ENCODE peak calls at places on chromosomes 1 and 21, in eight cellular contexts. F is AG04450, A is fibroblast of mammary gland, Z is HFFc6, V is breast epithelium, W is HFF-Myc, Q is foreskin fibroblast, U is progenitor cell of endocrine pancreas. M is an unnamed sample.

GRCh38 chr21:14361958-14362357 is 21.0 kb downstream of the HSPA13 start:
- DNase-seq in F (no peak), A (peak), Z (no peak), V (no peak), W (no peak), Q (no peak), U (no peak), M (no peak)

GRCh38 chr1:3611170-3612019 is at the start of gene MEGF6:
- DNase-seq in F (no peak), A (no peak), Z (no peak), V (peak), W (no peak), Q (no peak), U (peak), M (peak)

GRCh38 chr1:223535261-223535778 is 130.2 kb downstream of the CAPN8 start:
- DNase-seq in F (no peak), A (no peak), Z (no peak), V (no peak), W (no peak), Q (no peak), U (no peak), M (no peak)

GRCh38 chr1:107976431-107977215 is 11.6 kb upstream of the VAV3 start:
- DNase-seq in F (no peak), A (peak), Z (no peak), V (no peak), W (no peak), Q (no peak), U (no peak), M (no peak)

GRCh38 chr1:20992327-20993056 is 184.2 kb downstream of the EIF4G3 start:
- DNase-seq in F (no peak), A (peak), Z (no peak), V (no peak), W (no peak), Q (peak), U (no peak), M (no peak)

GRCh38 chr1:20735581-20736111 is 3.1 kb upstream of the SH2D5 start:
- DNase-seq in F (no peak), A (no peak), Z (no peak), V (no peak), W (no peak), Q (no peak), U (no peak), M (peak)

GRCh38 chr1:82838066-82838465 is 1037.3 kb downstream of the ADGRL2 start:
- DNase-seq in F (no peak), A (peak), Z (no peak), V (no peak), W (peak), Q (peak), U (no peak), M (no peak)

GRCh38 chr1:79497193-79497773 is 490.8 kb upstream of the ADGRL4 start:
- DNase-seq in F (peak), A (peak), Z (peak), V (no peak), W (peak), Q (peak), U (peak), M (no peak)

GRCh38 chr21:45067462-45068285 is 6.7 kb upstream of the ADARB1 start:
- DNase-seq in F (no peak), A (no peak), Z (no peak), V (peak), W (no peak), Q (no peak), U (no peak), M (no peak)

GRCh38 chr21:43644609-43645008 is 14.7 kb downstream of the HSF2BP start:
- DNase-seq in F (no peak), A (peak), Z (peak), V (no peak), W (no peak), Q (no peak), U (no peak), M (no peak)

GRCh38 chr1:155598842-155599331 is 11.1 kb upstream of the MSTO1 start:
- DNase-seq in F (no peak), A (peak), Z (peak), V (no peak), W (peak), Q (peak), U (no peak), M (no peak)

GRCh38 chr1:40041466-40041838 is 923 bp downstream of the CAP1 start:
- DNase-seq in F (no peak), A (no peak), Z (no peak), V (no peak), W (no peak), Q (no peak), U (no peak), M (no peak)

GRCh38 chr1:40040511-40041465 is at the start of gene CAP1:
- DNase-seq in F (peak), A (peak), Z (peak), V (peak), W (peak), Q (peak), U (peak), M (peak)

GRCh38 chr1:40038693-40039092 is 1.8 kb upstream of the CAP1 start:
- DNase-seq in F (no peak), A (no peak), Z (no peak), V (no peak), W (no peak), Q (no peak), U (no peak), M (no peak)

GRCh38 chr1:40039757-40040510 is 595 bp upstream of the CAP1 start:
- DNase-seq in F (peak), A (peak), Z (peak), V (peak), W (peak), Q (peak), U (peak), M (peak)

DNA sequence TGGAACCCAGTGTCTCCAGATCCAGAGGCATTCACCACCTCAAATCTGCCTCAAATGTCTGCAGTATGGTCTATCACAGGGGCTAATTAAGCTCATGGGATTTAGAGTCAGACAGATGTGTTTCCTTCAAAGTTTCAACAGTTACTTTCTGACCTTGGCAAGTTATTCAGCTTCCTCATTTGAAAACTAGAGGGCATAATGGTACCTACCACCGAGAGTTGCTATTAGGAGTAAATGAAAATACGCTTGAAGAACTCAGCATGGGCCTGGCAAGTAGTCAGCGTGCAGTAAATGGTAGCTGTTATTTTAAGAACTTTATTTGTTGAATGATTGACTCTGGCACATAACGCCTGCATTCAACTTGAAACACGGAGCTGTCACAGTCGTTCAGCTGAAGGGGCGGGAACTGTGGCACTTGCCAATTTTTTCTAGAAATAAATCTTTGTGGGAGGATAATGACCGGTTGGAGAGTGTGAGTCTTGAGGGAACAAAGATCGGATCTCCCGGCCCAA is 1.2 kb upstream of the CAP1 start:
- DNase-seq in F (no peak), A (peak), Z (peak), V (no peak), W (no peak), Q (peak), U (no peak), M (no peak)
- TF ChIP-seq CTCF in F (no peak), A (no peak), Z (peak), V (no peak), W (no peak), Q (peak), U (no peak), M (no peak)

DNA sequence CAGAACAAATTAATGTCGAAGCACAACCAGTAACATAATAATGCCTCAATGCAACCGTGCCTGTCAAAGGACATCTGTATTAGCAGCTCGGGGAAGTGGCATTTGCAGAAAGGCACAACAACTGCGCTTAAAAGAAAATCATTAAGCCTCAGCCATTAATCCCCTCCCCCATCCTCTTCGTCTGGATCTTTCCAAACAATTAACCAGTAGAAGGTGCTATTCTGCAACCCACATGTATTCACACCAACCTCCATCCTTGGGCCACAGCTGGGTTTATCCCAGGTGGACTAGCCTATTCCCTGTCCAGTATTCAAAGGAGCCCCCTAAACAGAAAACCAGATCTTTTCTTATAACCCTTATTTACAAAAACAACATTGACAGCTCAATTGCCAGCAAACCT is 2.6 kb downstream of the RERE start:
- DNase-seq in F (no peak), A (no peak), Z (no peak), V (no peak), W (no peak), Q (no peak), U (no peak), M (peak)
- TF ChIP-seq CTCF in F (no peak), A (no peak), Z (peak), V (no peak), W (no peak), Q (no peak), U (peak), M (no peak)

GRCh38 chr1:53266038-53266437 is 27.7 kb upstream of the MAGOH start:
- DNase-seq in F (no peak), A (no peak), Z (peak), V (no peak), W (no peak), Q (no peak), U (no peak), M (no peak)
- TF ChIP-seq CTCF in F (peak), A (peak), Z (peak), V (no peak), W (peak), Q (no peak), U (peak), M (peak)

GRCh38 chr21:34548782-34549376 is 36.9 kb upstream of the KCNE1 start:
- DNase-seq in F (no peak), A (no peak), Z (no peak), V (no peak), W (no peak), Q (no peak), U (no peak), M (no peak)

GRCh38 chr21:34543017-34543416 is 31.0 kb upstream of the KCNE1 start:
- DNase-seq in F (no peak), A (no peak), Z (no peak), V (no peak), W (no peak), Q (no peak), U (no peak), M (no peak)

GRCh38 chr21:34544032-34544496 is 32.1 kb upstream of the KCNE1 start:
- DNase-seq in F (no peak), A (peak), Z (peak), V (peak), W (peak), Q (peak), U (peak), M (no peak)

GRCh38 chr21:34546556-34546955 is 34.5 kb upstream of the KCNE1 start:
- DNase-seq in F (no peak), A (no peak), Z (no peak), V (no peak), W (no peak), Q (no peak), U (no peak), M (no peak)

GRCh38 chr21:34545079-34545884 is 33.3 kb upstream of the KCNE1 start:
- DNase-seq in F (no peak), A (peak), Z (peak), V (no peak), W (no peak), Q (peak), U (no peak), M (no peak)
- TF ChIP-seq CTCF in F (peak), A (no peak), Z (no peak), V (no peak), W (no peak), Q (no peak), U (no peak), M (no peak)

DNA sequence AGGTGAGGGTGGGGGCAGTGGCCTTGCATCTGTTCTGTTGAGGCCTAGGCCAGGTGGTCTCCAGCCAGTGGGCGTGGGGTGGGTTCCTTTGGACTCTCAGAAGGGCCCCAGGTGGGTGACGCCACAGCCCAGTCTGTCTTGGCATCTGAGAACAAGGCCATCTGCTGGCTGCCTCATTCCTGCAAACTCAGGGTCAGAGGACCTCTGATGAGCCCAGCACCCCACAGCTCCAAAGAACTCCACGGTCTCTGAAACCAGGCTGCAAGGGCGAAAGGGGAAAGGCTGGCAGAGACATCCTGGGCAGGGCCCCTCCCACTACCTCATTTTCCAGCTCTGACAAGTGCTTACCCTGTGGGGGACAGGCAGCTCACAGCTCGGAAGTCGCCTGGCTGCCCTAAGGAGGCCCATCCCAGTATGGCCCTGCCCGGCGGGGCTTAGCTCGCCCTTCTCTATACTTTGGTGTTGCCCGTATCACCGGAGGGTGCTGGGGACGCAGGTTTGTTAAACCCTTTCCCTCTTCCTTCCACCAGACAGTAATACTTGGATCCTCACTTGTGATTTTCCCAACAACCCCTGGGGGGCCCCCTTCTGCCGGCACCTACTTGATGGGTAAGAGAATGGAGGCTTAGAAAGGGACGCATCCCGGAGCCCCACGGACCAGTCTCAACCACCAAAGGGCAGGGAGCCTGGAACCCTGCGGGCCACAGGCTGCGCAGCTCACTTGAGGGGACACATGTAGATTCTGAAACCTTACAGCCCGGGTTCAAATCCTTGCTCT is 10.9 kb upstream of the EDN2 start:
- DNase-seq in F (no peak), A (no peak), Z (no peak), V (no peak), W (no peak), Q (no peak), U (no peak), M (no peak)
- TF ChIP-seq CTCF in F (peak), A (peak), Z (peak), V (no peak), W (peak), Q (no peak), U (peak), M (peak)